ENCODE peak calls at places on chromosome 16, in six cellular contexts. One of them, this sample, is unnamed.
A peak's percentile ranks its signal among the peaks of the same experiment; 100 is the strongest.

GRCh38 chr16:69567031-69567680 is 1.4 kb downstream of the NFAT5 start:
- DNase-seq in T follicular helper cell: no peak
- DNase-seq in NCI-H510A treated with DMSO at 0.1 percent for 48 hours: peak; percentile 33
- DNase-seq in HAP-1: no peak
- DNase-seq in EH: no peak
- DNase-seq in COR-L47: no peak
- DNase-seq in this sample: no peak

GRCh38 chr16:59168715-59169114 is 434.6 kb upstream of the GOT2 start:
- DNase-seq in T follicular helper cell: no peak
- DNase-seq in NCI-H510A treated with DMSO at 0.1 percent for 48 hours: no peak
- DNase-seq in HAP-1: no peak
- DNase-seq in EH: no peak
- DNase-seq in COR-L47: no peak
- DNase-seq in this sample: no peak

GRCh38 chr16:84947022-84947421 is 64.3 kb downstream of the ZDHHC7 start:
- DNase-seq in T follicular helper cell: no peak
- DNase-seq in NCI-H510A treated with DMSO at 0.1 percent for 48 hours: no peak
- DNase-seq in HAP-1: no peak
- DNase-seq in EH: no peak
- DNase-seq in COR-L47: no peak
- DNase-seq in this sample: no peak

GRCh38 chr16:27526169-27526568 is 23.5 kb downstream of the GTF3C1 start:
- DNase-seq in T follicular helper cell: no peak
- DNase-seq in NCI-H510A treated with DMSO at 0.1 percent for 48 hours: peak; percentile 27
- DNase-seq in HAP-1: peak; percentile 28
- DNase-seq in EH: no peak
- DNase-seq in COR-L47: peak; percentile 35
- DNase-seq in this sample: no peak

GRCh38 chr16:86952769-86953168 is 364.4 kb downstream of the C16orf95 start:
- DNase-seq in T follicular helper cell: no peak
- DNase-seq in NCI-H510A treated with DMSO at 0.1 percent for 48 hours: no peak
- DNase-seq in HAP-1: no peak
- DNase-seq in EH: peak; percentile 70
- DNase-seq in COR-L47: no peak
- DNase-seq in this sample: no peak

GRCh38 chr16:85986931-85987749 is 88.2 kb downstream of the IRF8 start:
- DNase-seq in T follicular helper cell: peak; percentile 3
- DNase-seq in NCI-H510A treated with DMSO at 0.1 percent for 48 hours: no peak
- DNase-seq in HAP-1: peak; percentile 68
- DNase-seq in EH: no peak
- DNase-seq in COR-L47: no peak
- DNase-seq in this sample: no peak

GRCh38 chr16:68800257-68800875 is 43.0 kb upstream of the TANGO6 start:
- DNase-seq in T follicular helper cell: no peak
- DNase-seq in NCI-H510A treated with DMSO at 0.1 percent for 48 hours: peak; percentile 85
- DNase-seq in HAP-1: peak; percentile 80
- DNase-seq in EH: peak; percentile 88
- DNase-seq in COR-L47: peak; percentile 65
- DNase-seq in this sample: peak; percentile 62

GRCh38 chr16:87505834-87506233 is 13.0 kb upstream of the ZCCHC14 start:
- DNase-seq in T follicular helper cell: no peak
- DNase-seq in NCI-H510A treated with DMSO at 0.1 percent for 48 hours: no peak
- DNase-seq in HAP-1: no peak
- DNase-seq in EH: no peak
- DNase-seq in COR-L47: no peak
- DNase-seq in this sample: no peak

GRCh38 chr16:84838383-84838948 is 18.7 kb downstream of the CRISPLD2 start:
- DNase-seq in T follicular helper cell: no peak
- DNase-seq in NCI-H510A treated with DMSO at 0.1 percent for 48 hours: no peak
- DNase-seq in HAP-1: no peak
- DNase-seq in EH: peak; percentile 62
- DNase-seq in COR-L47: no peak
- DNase-seq in this sample: no peak

GRCh38 chr16:55988013-55988412 is 112.8 kb upstream of the CES5A start:
- DNase-seq in T follicular helper cell: no peak
- DNase-seq in NCI-H510A treated with DMSO at 0.1 percent for 48 hours: no peak
- DNase-seq in HAP-1: no peak
- DNase-seq in EH: no peak
- DNase-seq in COR-L47: no peak
- DNase-seq in this sample: no peak

GRCh38 chr16:4091638-4092037 is 24.6 kb downstream of the ADCY9 start:
- DNase-seq in T follicular helper cell: no peak
- DNase-seq in NCI-H510A treated with DMSO at 0.1 percent for 48 hours: peak; percentile 31
- DNase-seq in HAP-1: no peak
- DNase-seq in EH: no peak
- DNase-seq in COR-L47: no peak
- DNase-seq in this sample: no peak

GRCh38 chr16:89545831-89546574 is 14.5 kb upstream of the RPL13 start:
- DNase-seq in T follicular helper cell: no peak
- DNase-seq in NCI-H510A treated with DMSO at 0.1 percent for 48 hours: no peak
- DNase-seq in HAP-1: no peak
- DNase-seq in EH: no peak
- DNase-seq in COR-L47: no peak
- DNase-seq in this sample: no peak

GRCh38 chr16:1159973-1160772 is 7.3 kb downstream of the CACNA1H start:
- DNase-seq in T follicular helper cell: no peak
- DNase-seq in NCI-H510A treated with DMSO at 0.1 percent for 48 hours: no peak
- DNase-seq in HAP-1: no peak
- DNase-seq in EH: no peak
- DNase-seq in COR-L47: no peak
- DNase-seq in this sample: no peak

GRCh38 chr16:10088380-10088793 is 93.8 kb downstream of the GRIN2A start:
- DNase-seq in T follicular helper cell: no peak
- DNase-seq in NCI-H510A treated with DMSO at 0.1 percent for 48 hours: no peak
- DNase-seq in HAP-1: no peak
- DNase-seq in EH: peak; percentile 46
- DNase-seq in COR-L47: no peak
- DNase-seq in this sample: no peak

GRCh38 chr16:14449790-14450463 is 180.1 kb downstream of the PARN start:
- DNase-seq in T follicular helper cell: no peak
- DNase-seq in NCI-H510A treated with DMSO at 0.1 percent for 48 hours: no peak
- DNase-seq in HAP-1: no peak
- DNase-seq in EH: peak; percentile 43
- DNase-seq in COR-L47: no peak
- DNase-seq in this sample: no peak

GRCh38 chr16:11361751-11362742 is 16.8 kb downstream of the RMI2 start:
- DNase-seq in T follicular helper cell: no peak
- DNase-seq in NCI-H510A treated with DMSO at 0.1 percent for 48 hours: no peak
- DNase-seq in HAP-1: no peak
- DNase-seq in EH: peak; percentile 50
- DNase-seq in COR-L47: no peak
- DNase-seq in this sample: no peak

GRCh38 chr16:81530296-81530721 is 85.7 kb downstream of the CMIP start:
- DNase-seq in T follicular helper cell: no peak
- DNase-seq in NCI-H510A treated with DMSO at 0.1 percent for 48 hours: no peak
- DNase-seq in HAP-1: no peak
- DNase-seq in EH: no peak
- DNase-seq in COR-L47: no peak
- DNase-seq in this sample: no peak

GRCh38 chr16:30997000-30997886 is 12.2 kb downstream of the HSD3B7 start:
- DNase-seq in T follicular helper cell: peak; percentile 76
- DNase-seq in NCI-H510A treated with DMSO at 0.1 percent for 48 hours: peak; percentile 59
- DNase-seq in HAP-1: peak; percentile 85
- DNase-seq in EH: peak; percentile 87
- DNase-seq in COR-L47: peak; percentile 34
- DNase-seq in this sample: no peak

GRCh38 chr16:59039066-59039465 is 304.9 kb upstream of the GOT2 start:
- DNase-seq in T follicular helper cell: no peak
- DNase-seq in NCI-H510A treated with DMSO at 0.1 percent for 48 hours: no peak
- DNase-seq in HAP-1: no peak
- DNase-seq in EH: peak; percentile 20
- DNase-seq in COR-L47: no peak
- DNase-seq in this sample: no peak

GRCh38 chr16:88967800-88968588 is 9.0 kb downstream of the CBFA2T3 start:
- DNase-seq in T follicular helper cell: no peak
- DNase-seq in NCI-H510A treated with DMSO at 0.1 percent for 48 hours: no peak
- DNase-seq in HAP-1: no peak
- DNase-seq in EH: no peak
- DNase-seq in COR-L47: no peak
- DNase-seq in this sample: no peak